ENCODE peak calls at places on chromosome 21, in ten cellular contexts. One of them, this sample, is unnamed.

GRCh38 chr21:25462517-25462971 is 144.7 kb downstream of the MRPL39 start:
- DNase-seq in mucosa of descending colon: no peak
- DNase-seq in stimulated activated CD8-positive, alpha-beta memory T cell treated with anti-CD3 and anti-CD28 coated beads, Interleukin-7, amount 100 ng/mL, for 1 hour: no peak
- DNase-seq in ELR: no peak
- DNase-seq in endothelial cell: no peak
- DNase-seq in posterior cingulate gyrus: no peak
- DNase-seq in NCI-H524: no peak
- DNase-seq in RPMI7951: no peak
- DNase-seq in SJSA1: no peak
- DNase-seq in IMR-90: no peak
- DNase-seq in this sample: no peak

GRCh38 chr21:15932681-15933200 is 203.0 kb downstream of the USP25 start:
- DNase-seq in mucosa of descending colon: no peak
- DNase-seq in stimulated activated CD8-positive, alpha-beta memory T cell treated with anti-CD3 and anti-CD28 coated beads, Interleukin-7, amount 100 ng/mL, for 1 hour: no peak
- DNase-seq in ELR: no peak
- DNase-seq in endothelial cell: no peak
- DNase-seq in posterior cingulate gyrus: no peak
- DNase-seq in NCI-H524: no peak
- DNase-seq in RPMI7951: no peak
- DNase-seq in SJSA1: no peak
- DNase-seq in IMR-90: no peak
- DNase-seq in this sample: peak

GRCh38 chr21:44255519-44255981 is 6.1 kb downstream of the DNMT3L start:
- DNase-seq in mucosa of descending colon: peak
- DNase-seq in stimulated activated CD8-positive, alpha-beta memory T cell treated with anti-CD3 and anti-CD28 coated beads, Interleukin-7, amount 100 ng/mL, for 1 hour: no peak
- DNase-seq in ELR: no peak
- DNase-seq in endothelial cell: no peak
- DNase-seq in posterior cingulate gyrus: no peak
- DNase-seq in NCI-H524: no peak
- DNase-seq in RPMI7951: peak
- DNase-seq in SJSA1: no peak
- DNase-seq in IMR-90: peak
- DNase-seq in this sample: no peak

GRCh38 chr21:43965911-43966585 is 46.1 kb upstream of the TRAPPC10 start:
- DNase-seq in mucosa of descending colon: no peak
- DNase-seq in stimulated activated CD8-positive, alpha-beta memory T cell treated with anti-CD3 and anti-CD28 coated beads, Interleukin-7, amount 100 ng/mL, for 1 hour: no peak
- DNase-seq in ELR: no peak
- DNase-seq in endothelial cell: no peak
- DNase-seq in posterior cingulate gyrus: no peak
- DNase-seq in NCI-H524: no peak
- DNase-seq in RPMI7951: no peak
- DNase-seq in SJSA1: no peak
- DNase-seq in IMR-90: no peak
- DNase-seq in this sample: no peak

GRCh38 chr21:42659416-42660117 is 6.1 kb downstream of the PDE9A start:
- DNase-seq in mucosa of descending colon: peak
- DNase-seq in stimulated activated CD8-positive, alpha-beta memory T cell treated with anti-CD3 and anti-CD28 coated beads, Interleukin-7, amount 100 ng/mL, for 1 hour: no peak
- DNase-seq in ELR: no peak
- DNase-seq in endothelial cell: no peak
- DNase-seq in posterior cingulate gyrus: no peak
- DNase-seq in NCI-H524: no peak
- DNase-seq in RPMI7951: no peak
- DNase-seq in SJSA1: no peak
- DNase-seq in IMR-90: no peak
- DNase-seq in this sample: no peak

GRCh38 chr21:32977216-32977615 is 48.5 kb upstream of the OLIG2 start:
- DNase-seq in mucosa of descending colon: no peak
- DNase-seq in stimulated activated CD8-positive, alpha-beta memory T cell treated with anti-CD3 and anti-CD28 coated beads, Interleukin-7, amount 100 ng/mL, for 1 hour: no peak
- DNase-seq in ELR: no peak
- DNase-seq in endothelial cell: no peak
- DNase-seq in posterior cingulate gyrus: peak
- DNase-seq in NCI-H524: no peak
- DNase-seq in RPMI7951: no peak
- DNase-seq in SJSA1: no peak
- DNase-seq in IMR-90: no peak
- DNase-seq in this sample: no peak

GRCh38 chr21:31557956-31558838 is 101.3 kb upstream of the SOD1 start:
- DNase-seq in mucosa of descending colon: no peak
- DNase-seq in stimulated activated CD8-positive, alpha-beta memory T cell treated with anti-CD3 and anti-CD28 coated beads, Interleukin-7, amount 100 ng/mL, for 1 hour: no peak
- DNase-seq in ELR: peak
- DNase-seq in endothelial cell: peak
- DNase-seq in posterior cingulate gyrus: peak
- DNase-seq in NCI-H524: peak
- DNase-seq in RPMI7951: no peak
- DNase-seq in SJSA1: no peak
- DNase-seq in IMR-90: no peak
- DNase-seq in this sample: peak

GRCh38 chr21:25689226-25689625 is 45.5 kb downstream of the ATP5PF start:
- DNase-seq in mucosa of descending colon: no peak
- DNase-seq in stimulated activated CD8-positive, alpha-beta memory T cell treated with anti-CD3 and anti-CD28 coated beads, Interleukin-7, amount 100 ng/mL, for 1 hour: no peak
- DNase-seq in ELR: peak
- DNase-seq in endothelial cell: no peak
- DNase-seq in posterior cingulate gyrus: no peak
- DNase-seq in NCI-H524: peak
- DNase-seq in RPMI7951: no peak
- DNase-seq in SJSA1: no peak
- DNase-seq in IMR-90: peak
- DNase-seq in this sample: no peak

GRCh38 chr21:34011660-34012059 is 61.7 kb upstream of the MRPS6 start:
- DNase-seq in mucosa of descending colon: no peak
- DNase-seq in stimulated activated CD8-positive, alpha-beta memory T cell treated with anti-CD3 and anti-CD28 coated beads, Interleukin-7, amount 100 ng/mL, for 1 hour: no peak
- DNase-seq in ELR: no peak
- DNase-seq in endothelial cell: no peak
- DNase-seq in posterior cingulate gyrus: no peak
- DNase-seq in NCI-H524: no peak
- DNase-seq in RPMI7951: no peak
- DNase-seq in SJSA1: peak
- DNase-seq in IMR-90: no peak
- DNase-seq in this sample: no peak

GRCh38 chr21:26966360-26966977 is 419 bp downstream of the ADAMTS5 start:
- DNase-seq in mucosa of descending colon: peak
- DNase-seq in stimulated activated CD8-positive, alpha-beta memory T cell treated with anti-CD3 and anti-CD28 coated beads, Interleukin-7, amount 100 ng/mL, for 1 hour: no peak
- DNase-seq in ELR: peak
- DNase-seq in endothelial cell: no peak
- DNase-seq in posterior cingulate gyrus: no peak
- DNase-seq in NCI-H524: peak
- DNase-seq in RPMI7951: peak
- DNase-seq in SJSA1: peak
- DNase-seq in IMR-90: peak
- DNase-seq in this sample: peak

GRCh38 chr21:26806734-26807372 is 38.4 kb downstream of the ADAMTS1 start:
- DNase-seq in mucosa of descending colon: no peak
- DNase-seq in stimulated activated CD8-positive, alpha-beta memory T cell treated with anti-CD3 and anti-CD28 coated beads, Interleukin-7, amount 100 ng/mL, for 1 hour: no peak
- DNase-seq in ELR: peak
- DNase-seq in endothelial cell: no peak
- DNase-seq in posterior cingulate gyrus: no peak
- DNase-seq in NCI-H524: no peak
- DNase-seq in RPMI7951: peak
- DNase-seq in SJSA1: peak
- DNase-seq in IMR-90: peak
- DNase-seq in this sample: peak

GRCh38 chr21:41630249-41630648 is 122.3 kb upstream of the TMPRSS2 start:
- DNase-seq in mucosa of descending colon: peak
- DNase-seq in stimulated activated CD8-positive, alpha-beta memory T cell treated with anti-CD3 and anti-CD28 coated beads, Interleukin-7, amount 100 ng/mL, for 1 hour: no peak
- DNase-seq in ELR: peak
- DNase-seq in endothelial cell: no peak
- DNase-seq in posterior cingulate gyrus: no peak
- DNase-seq in NCI-H524: no peak
- DNase-seq in RPMI7951: peak
- DNase-seq in SJSA1: peak
- DNase-seq in IMR-90: peak
- DNase-seq in this sample: peak

GRCh38 chr21:45326169-45326833 is 38.6 kb upstream of the POFUT2 start:
- DNase-seq in mucosa of descending colon: no peak
- DNase-seq in stimulated activated CD8-positive, alpha-beta memory T cell treated with anti-CD3 and anti-CD28 coated beads, Interleukin-7, amount 100 ng/mL, for 1 hour: no peak
- DNase-seq in ELR: no peak
- DNase-seq in endothelial cell: no peak
- DNase-seq in posterior cingulate gyrus: peak
- DNase-seq in NCI-H524: peak
- DNase-seq in RPMI7951: peak
- DNase-seq in SJSA1: peak
- DNase-seq in IMR-90: peak
- DNase-seq in this sample: no peak

This sample was measured in astrocyte of the spinal cord.